ENCODE peak calls at places on chromosome 5, in eight cellular contexts. N is ovary, T is Peyer's patch, K is mesendoderm, C is psoas muscle, M is lower lobe of right lung, H is mammary epithelial cell, Y is A549. F is an unnamed sample.

GRCh38 chr5:16755641-16756040 is 138.8 kb upstream of the RETREG1 start:
- DNase-seq in N (no peak), H (no peak), M (no peak), K (no peak), C (no peak), Y (no peak), T (no peak), F (no peak)

GRCh38 chr5:74541381-74541781 is 99.1 kb downstream of the ENC1 start:
- DNase-seq in H (peak; percentile 31), C (no peak), M (no peak), N (no peak), Y (no peak), K (no peak), T (no peak), F (no peak)

GRCh38 chr5:154220625-154221024 is 30.1 kb downstream of the GALNT10 start:
- DNase-seq in M (no peak), Y (peak; percentile 28), T (no peak), K (no peak), H (peak; percentile 43), N (no peak), C (no peak), F (no peak)

GRCh38 chr5:56717253-56717987 is 97.9 kb upstream of the MAP3K1 start:
- DNase-seq in T (no peak), K (no peak), C (no peak), H (peak; percentile 55), Y (no peak), N (no peak), M (peak; percentile 48), F (no peak)

GRCh38 chr5:59724482-59725392 is 168.8 kb downstream of the PDE4D start:
- DNase-seq in Y (peak; percentile 66), H (peak; percentile 35), N (no peak), K (peak; percentile 77), C (no peak), M (no peak), T (no peak), F (no peak)

GRCh38 chr5:39076757-39077475 is 2.7 kb upstream of the RICTOR start:
- DNase-seq in Y (peak; percentile 70), T (no peak), M (no peak), N (no peak), K (no peak), C (no peak), H (peak; percentile 62), F (no peak)

GRCh38 chr5:1101991-1102713 is 9.7 kb downstream of the SLC12A7 start:
- DNase-seq in M (no peak), H (no peak), K (peak; percentile 94), N (no peak), C (peak; percentile 74), T (no peak), Y (no peak), F (peak; percentile 75)

GRCh38 chr5:25330721-25331120 is 685.9 kb upstream of the CDH10 start:
- DNase-seq in K (no peak), H (no peak), M (peak; percentile 14), C (no peak), T (no peak), N (no peak), Y (no peak), F (no peak)

GRCh38 chr5:159630545-159630944 is 285.7 kb upstream of the ADRA1B start:
- DNase-seq in M (no peak), C (no peak), K (no peak), Y (no peak), H (no peak), T (no peak), N (no peak), F (no peak)

GRCh38 chr5:157390179-157390923 is 69.7 kb upstream of the NIPAL4 start:
- DNase-seq in Y (peak; percentile 98), C (no peak), N (no peak), K (peak; percentile 73), M (no peak), T (no peak), H (peak; percentile 98), F (no peak)

GRCh38 chr5:76471994-76472337 is 68.9 kb downstream of the IQGAP2 start:
- DNase-seq in H (no peak), M (no peak), K (no peak), T (no peak), C (no peak), Y (no peak), N (no peak), F (no peak)

GRCh38 chr5:76473676-76474075 is 70.6 kb downstream of the IQGAP2 start:
- DNase-seq in T (no peak), C (no peak), N (no peak), H (no peak), Y (no peak), K (no peak), M (no peak), F (no peak)

GRCh38 chr5:76470978-76471377 is 67.9 kb downstream of the IQGAP2 start:
- DNase-seq in K (no peak), M (no peak), C (no peak), N (no peak), H (no peak), Y (no peak), T (no peak), F (no peak)

GRCh38 chr5:76474377-76474776 is 71.3 kb downstream of the IQGAP2 start:
- DNase-seq in M (no peak), N (no peak), K (no peak), C (no peak), T (no peak), H (no peak), Y (no peak), F (no peak)

GRCh38 chr5:76472338-76473336 is 69.6 kb downstream of the IQGAP2 start:
- DNase-seq in K (no peak), M (no peak), N (no peak), H (peak; percentile 31), Y (peak; percentile 62), C (no peak), T (no peak), F (no peak)
- H3K27ac ChIP-seq in K (no peak overlapping the region), M (no peak overlapping the region), N (no peak overlapping the region), H (no peak overlapping the region), Y (peak overlapping the region; percentile 72), C (no peak overlapping the region), T (peak overlapping the region; percentile 31), F (no peak overlapping the region)

GRCh38 chr5:143396353-143396940 is 7.0 kb downstream of the NR3C1 start:
- DNase-seq in Y (no peak), H (peak; percentile 20), T (no peak), K (no peak), N (no peak), C (no peak), M (no peak), F (no peak)
- H3K4me1 ChIP-seq in Y (peaks cover 41% of the 10 kb centered on the region), H (peaks cover 14% of the 10 kb centered on the region), T (peaks cover 35% of the 10 kb centered on the region), K (peaks cover 8% of the 10 kb centered on the region), N (peaks cover 10% of the 10 kb centered on the region), C (peaks cover 48% of the 10 kb centered on the region), M (peaks cover 92% of the 10 kb centered on the region), F (peaks cover 42% of the 10 kb centered on the region)

GRCh38 chr5:125348936-125349335 is 602.5 kb upstream of the ZNF608 start:
- DNase-seq in M (no peak), N (no peak), Y (no peak), H (no peak), T (no peak), K (no peak), C (no peak), F (no peak)

GRCh38 chr5:125349432-125349831 is 603.0 kb upstream of the ZNF608 start:
- DNase-seq in Y (no peak), K (peak; percentile 28), C (no peak), T (no peak), M (no peak), H (no peak), N (no peak), F (no peak)

GRCh38 chr5:125342938-125343401 is 596.5 kb upstream of the ZNF608 start:
- DNase-seq in M (no peak), C (no peak), K (no peak), N (no peak), Y (no peak), T (no peak), H (no peak), F (no peak)

GRCh38 chr5:125346316-125346715 is 599.9 kb upstream of the ZNF608 start:
- DNase-seq in K (no peak), N (no peak), H (no peak), Y (no peak), C (no peak), T (no peak), M (no peak), F (no peak)

DNA sequence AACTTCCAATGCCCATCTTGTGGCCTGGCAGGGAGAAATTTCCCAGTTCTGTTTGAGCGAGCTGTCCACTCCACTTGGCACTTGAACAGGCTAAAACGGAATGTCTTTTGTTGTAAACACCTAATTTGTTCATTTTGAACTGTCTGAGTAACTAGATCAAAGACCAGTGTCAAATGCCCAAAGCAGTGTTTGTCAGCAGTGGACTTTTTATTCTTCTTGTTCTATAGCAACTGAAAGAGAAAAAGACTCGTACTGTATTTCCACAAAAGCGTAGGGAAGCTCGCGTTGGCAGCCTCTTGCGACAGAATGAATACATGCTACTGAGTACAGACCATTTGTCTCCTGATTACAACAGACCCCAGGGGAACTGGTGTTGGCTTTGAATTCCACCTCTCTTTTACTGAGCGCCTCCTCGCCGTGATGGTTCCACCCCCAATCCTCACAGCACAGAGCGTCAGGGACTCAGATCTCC is 601.8 kb upstream of the ZNF608 start:
- DNase-seq in T (no peak), C (peak; percentile 57), K (peak; percentile 78), H (no peak), N (no peak), Y (no peak), M (no peak), F (peak; percentile 13)
- H3K27ac ChIP-seq in T (no peak overlapping the region), C (no peak overlapping the region), K (no peak overlapping the region), H (no peak overlapping the region), N (no peak overlapping the region), Y (no peak overlapping the region), M (no peak overlapping the region), F (no peak overlapping the region)

GRCh38 chr5:83354958-83355357 is 116.6 kb upstream of the VCAN start:
- DNase-seq in N (no peak), C (no peak), K (peak; percentile 83), H (no peak), T (no peak), Y (no peak), M (no peak), F (no peak)
- H3K4me1 ChIP-seq in N (no peaks in the 10 kb centered on the region), C (no peaks in the 10 kb centered on the region), K (peaks cover 2% of the 10 kb centered on the region), H (no peaks in the 10 kb centered on the region), T (no peaks in the 10 kb centered on the region), Y (no peaks in the 10 kb centered on the region), M (no peaks in the 10 kb centered on the region), F (no peaks in the 10 kb centered on the region)

GRCh38 chr5:103648086-103648485 is 85.5 kb upstream of the NUDT12 start:
- DNase-seq in Y (no peak), C (no peak), H (no peak), T (no peak), M (no peak), N (no peak), K (peak; percentile 11), F (no peak)
- H3K27ac ChIP-seq in Y (no peak overlapping the region), C (no peak overlapping the region), H (no peak overlapping the region), T (no peak overlapping the region), M (no peak overlapping the region), N (no peak overlapping the region), K (no peak overlapping the region), F (no peak overlapping the region)